ENCODE peak calls at places on chromosome 19, in six cellular contexts. H is Peyer's patch; V is stimulated activated CD4-positive, alpha-beta T cell treated with anti-CD3 and anti-CD28 coated beads, Interleukin-1b, Interleukin-23, amount 100 ng/mL, for 24 hours; A is non-pigmented ciliary epithelial cell; P is K562; U is A549. D is an unnamed sample.

GRCh38 chr19:17246681-17247425 is 1.1 kb upstream of the NR2F6 start:
- DNase-seq in H (peak), V (no peak), A (no peak), P (no peak), U (no peak), D (no peak)

GRCh38 chr19:3506384-3507340 is 551 bp downstream of the FZR1 start:
- DNase-seq in H (no peak), V (no peak), A (no peak), P (peak), U (no peak), D (peak)

GRCh38 chr19:19459707-19460251 is 54.3 kb downstream of the GATAD2A start:
- DNase-seq in H (no peak), V (peak), A (no peak), P (no peak), U (no peak), D (no peak)

GRCh38 chr19:47790398-47790814 is 11.9 kb downstream of the SELENOW start:
- DNase-seq in H (peak), V (peak), A (no peak), P (peak), U (peak), D (peak)

GRCh38 chr19:18357442-18358264 is 17.3 kb downstream of the PGPEP1 start:
- DNase-seq in H (no peak), V (no peak), A (no peak), P (no peak), U (no peak), D (no peak)

GRCh38 chr19:30103981-30104380 is 161.9 kb downstream of the URI1 start:
- DNase-seq in H (peak), V (no peak), A (no peak), P (no peak), U (no peak), D (no peak)

GRCh38 chr19:2331601-2332246 is 3.2 kb downstream of the SPPL2B start:
- DNase-seq in H (no peak), V (no peak), A (no peak), P (no peak), U (no peak), D (no peak)

GRCh38 chr19:33819875-33820781 is 23.5 kb downstream of the KCTD15 start:
- DNase-seq in H (peak), V (peak), A (no peak), P (peak), U (peak), D (peak)

GRCh38 chr19:42249769-42250168 is 5.2 kb downstream of the ERF start:
- DNase-seq in H (no peak), V (no peak), A (no peak), P (no peak), U (no peak), D (no peak)

GRCh38 chr19:31364956-31365355 is 15.7 kb upstream of the TSHZ3 start:
- DNase-seq in H (no peak), V (no peak), A (no peak), P (no peak), U (no peak), D (no peak)

GRCh38 chr19:2722541-2723344 is 1.6 kb upstream of the DIRAS1 start:
- DNase-seq in H (no peak), V (no peak), A (no peak), P (peak), U (peak), D (no peak)

GRCh38 chr19:38015771-38016170 is 108.8 kb downstream of the SIPA1L3 start:
- DNase-seq in H (no peak), V (no peak), A (no peak), P (no peak), U (no peak), D (no peak)

GRCh38 chr19:23054456-23054855 is 51.5 kb upstream of the ZNF728 start:
- DNase-seq in H (no peak), V (no peak), A (no peak), P (no peak), U (no peak), D (no peak)

GRCh38 chr19:32870154-32870573 is 597 bp upstream of the SLC7A9 start:
- DNase-seq in H (peak), V (no peak), A (no peak), P (no peak), U (no peak), D (peak)

GRCh38 chr19:30784850-30785459 is 412.8 kb downstream of the ZNF536 start:
- DNase-seq in H (peak), V (peak), A (no peak), P (peak), U (peak), D (peak)

GRCh38 chr19:40744554-40745401 is 5.5 kb downstream of the ACTMAP start:
- DNase-seq in H (no peak), V (no peak), A (no peak), P (peak), U (no peak), D (peak)

GRCh38 chr19:42076375-42076944 is 494 bp downstream of the ZNF574 start:
- DNase-seq in H (no peak), V (no peak), A (no peak), P (no peak), U (peak), D (no peak)

D was measured in neural progenitor cell.